ENCODE peak calls at places on chromosomes 2 and 18, in four cellular contexts. K is iris pigment epithelial cell; Y is GM23248; W is effector memory CD8-positive, alpha-beta T cell. I is an unnamed sample.

GRCh38 chr18:48663931-48664847 is 125.4 kb downstream of the CTIF start:
- DNase-seq in K (peak; percentile 42), Y (peak; percentile 66), W (peak; percentile 51), I (no peak)

GRCh38 chr2:18483896-18484295 is 76.6 kb downstream of the RDH14 start:
- DNase-seq in K (peak; percentile 26), Y (no peak), W (no peak), I (no peak)

GRCh38 chr2:226524381-226524843 is 275.2 kb downstream of the IRS1 start:
- DNase-seq in K (peak; percentile 98), Y (peak; percentile 78), W (no peak), I (no peak)

GRCh38 chr2:211564441-211564840 is 974.2 kb downstream of the ERBB4 start:
- DNase-seq in K (no peak), Y (no peak), W (no peak), I (no peak)

GRCh38 chr2:14681608-14682007 is 49.1 kb downstream of the LRATD1 start:
- DNase-seq in K (no peak), Y (no peak), W (no peak), I (no peak)

GRCh38 chr2:190507135-190507534 is 27.4 kb downstream of the NEMP2 start:
- DNase-seq in K (no peak), Y (no peak), W (no peak), I (no peak)

GRCh38 chr2:82837588-82838304 is 1621.3 kb downstream of the SUCLG1 start:
- DNase-seq in K (peak; percentile 96), Y (peak; percentile 30), W (no peak), I (no peak)

GRCh38 chr2:188292446-188293239 is 969 bp downstream of the GULP1 start:
- DNase-seq in K (peak; percentile 72), Y (peak; percentile 80), W (no peak), I (no peak)

GRCh38 chr2:157107877-157108276 is 149.6 kb upstream of the GALNT5 start:
- DNase-seq in K (peak; percentile 86), Y (no peak), W (no peak), I (no peak)

GRCh38 chr2:26616864-26617135 is 24.4 kb downstream of the CIB4 start:
- DNase-seq in K (no peak), Y (no peak), W (no peak), I (no peak)